ENCODE peak calls at places on chromosomes 1 and 21, in six cellular contexts. J, Z, B, T, O and A are unnamed samples.

GRCh38 chr1:28058971-28059878 is 29.2 kb downstream of the EYA3 start:
- DNase-seq in Z (no peak), B (no peak), O (no peak), J (no peak), T (no peak), A (no peak)

GRCh38 chr1:62068978-62069377 is 125.7 kb upstream of the L1TD1 start:
- DNase-seq in J (peak), B (no peak), Z (no peak), O (no peak), T (no peak), A (no peak)

GRCh38 chr1:31397360-31398095 is 15.5 kb upstream of the SERINC2 start:
- DNase-seq in O (no peak), B (no peak), J (peak), T (no peak), Z (no peak), A (no peak)

GRCh38 chr1:185059950-185060571 is 14.7 kb downstream of the RNF2 start:
- DNase-seq in Z (no peak), B (no peak), T (no peak), O (no peak), J (no peak), A (no peak)

GRCh38 chr1:210233216-210233494 is 559 bp downstream of the SERTAD4 start:
- DNase-seq in B (no peak), O (peak), Z (no peak), J (no peak), T (no peak), A (peak)

GRCh38 chr1:29602203-29602602 is 365.9 kb downstream of the PTPRU start:
- DNase-seq in O (no peak), J (no peak), Z (no peak), B (no peak), T (no peak), A (no peak)

GRCh38 chr1:157274698-157275534 is 136.7 kb upstream of the ETV3 start:
- DNase-seq in B (no peak), Z (peak), O (no peak), T (no peak), J (peak), A (no peak)

GRCh38 chr1:5423109-5423508 is 569.1 kb downstream of the NPHP4 start:
- DNase-seq in Z (no peak), B (no peak), J (no peak), O (no peak), T (peak), A (no peak)

GRCh38 chr1:3799976-3800685 is 3.8 kb upstream of the LRRC47 start:
- DNase-seq in B (no peak), J (no peak), O (no peak), Z (no peak), T (no peak), A (no peak)

GRCh38 chr1:161973924-161974845 is 49.5 kb downstream of the OLFML2B start:
- DNase-seq in T (no peak), O (no peak), Z (no peak), B (peak), J (no peak), A (no peak)

GRCh38 chr21:45695086-45695485 is 51.6 kb downstream of the PCBP3 start:
- DNase-seq in O (no peak), J (no peak), Z (no peak), T (no peak), B (no peak), A (no peak)

GRCh38 chr1:45892068-45892785 is 88.8 kb downstream of the MAST2 start:
- DNase-seq in B (no peak), J (peak), Z (peak), O (peak), T (no peak), A (no peak)

GRCh38 chr1:93615201-93616150 is 66.2 kb downstream of the BCAR3 start:
- DNase-seq in B (no peak), T (no peak), O (peak), Z (peak), J (peak), A (peak)

GRCh38 chr1:43935711-43936427 is 2.3 kb downstream of the ARTN start:
- DNase-seq in Z (no peak), T (no peak), O (no peak), J (no peak), B (no peak), A (peak)

GRCh38 chr1:54499097-54500029 is 48.7 kb upstream of the ACOT11 start:
- DNase-seq in J (peak), T (no peak), Z (no peak), B (no peak), O (peak), A (peak)

GRCh38 chr21:35223480-35224156 is 174.5 kb upstream of the RUNX1 start:
- DNase-seq in J (no peak), T (no peak), Z (no peak), O (no peak), B (no peak), A (no peak)

GRCh38 chr1:152933196-152933595 is 13.8 kb upstream of the SPRR5 start:
- DNase-seq in O (no peak), B (no peak), J (no peak), Z (no peak), T (no peak), A (no peak)

GRCh38 chr1:241592273-241592958 is 47.8 kb downstream of the CHML start:
- DNase-seq in Z (peak), T (no peak), B (no peak), O (no peak), J (peak), A (peak)

GRCh38 chr1:19974822-19975416 is 4.5 kb downstream of the PLA2G2A start:
- DNase-seq in B (peak), O (peak), J (peak), T (no peak), Z (peak), A (peak)

GRCh38 chr21:32412998-32413504 is 545 bp downstream of the EVA1C start:
- DNase-seq in T (no peak), B (peak), O (peak), Z (no peak), J (no peak), A (no peak)

GRCh38 chr1:7454052-7454815 is 316.9 kb upstream of the VAMP3 start:
- DNase-seq in T (no peak), Z (no peak), O (peak), J (peak), B (peak), A (no peak)

GRCh38 chr1:227192163-227192562 is 126.1 kb downstream of the CDC42BPA start:
- DNase-seq in O (no peak), B (peak), T (no peak), J (peak), Z (peak), A (peak)

GRCh38 chr1:89887270-89887669 is 66.4 kb downstream of the LRRC8D start:
- DNase-seq in T (no peak), B (no peak), J (peak), O (no peak), Z (no peak), A (no peak)

GRCh38 chr1:6578624-6579373 is 995 bp upstream of the ZBTB48 start:
- DNase-seq in Z (no peak), O (no peak), T (no peak), J (no peak), B (no peak), A (no peak)

GRCh38 chr1:229101475-229101874 is 169.4 kb upstream of the RAB4A start:
- DNase-seq in B (no peak), Z (no peak), J (no peak), O (no peak), T (no peak), A (no peak)

GRCh38 chr1:215156232-215156631 is 73.7 kb downstream of the KCNK2 start:
- DNase-seq in Z (no peak), B (no peak), J (peak), O (no peak), T (no peak), A (no peak)

GRCh38 chr1:54421101-54421504 is 14.9 kb upstream of the SSBP3 start:
- DNase-seq in J (no peak), O (peak), T (no peak), Z (no peak), B (no peak), A (no peak)

GRCh38 chr1:204621391-204621790 is 64.1 kb downstream of the LRRN2 start:
- DNase-seq in B (no peak), J (no peak), T (no peak), O (peak), Z (no peak), A (no peak)

GRCh38 chr1:204621996-204622395 is 63.5 kb downstream of the LRRN2 start:
- DNase-seq in O (no peak), Z (no peak), T (no peak), B (no peak), J (no peak), A (no peak)

GRCh38 chr1:204618148-204618760 is 67.3 kb downstream of the LRRN2 start:
- DNase-seq in O (no peak), Z (no peak), T (no peak), B (no peak), J (no peak), A (no peak)

GRCh38 chr1:204617256-204618147 is 68.0 kb downstream of the LRRN2 start:
- DNase-seq in Z (no peak), J (no peak), B (no peak), T (no peak), O (no peak), A (no peak)

GRCh38 chr1:204619721-204620120 is 65.8 kb downstream of the LRRN2 start:
- DNase-seq in O (no peak), Z (no peak), T (no peak), B (no peak), J (no peak), A (no peak)
- TF ChIP-seq CTCF in O (no peak), Z (no peak), T (no peak), B (no peak), J (no peak), A (no peak)

GRCh38 chr21:36852293-36852692 is 114.2 kb downstream of the HLCS start:
- DNase-seq in J (no peak), O (no peak), B (no peak), T (no peak), Z (no peak), A (no peak)

GRCh38 chr21:36852864-36853263 is 113.6 kb downstream of the HLCS start:
- DNase-seq in J (no peak), O (no peak), B (no peak), T (no peak), Z (no peak), A (no peak)

GRCh38 chr21:36856643-36857042 is 109.8 kb downstream of the HLCS start:
- DNase-seq in Z (no peak), B (no peak), O (no peak), T (no peak), J (no peak), A (no peak)

GRCh38 chr21:36851121-36851520 is 115.3 kb downstream of the HLCS start:
- DNase-seq in T (no peak), B (no peak), O (no peak), J (no peak), Z (no peak), A (no peak)

DNA sequence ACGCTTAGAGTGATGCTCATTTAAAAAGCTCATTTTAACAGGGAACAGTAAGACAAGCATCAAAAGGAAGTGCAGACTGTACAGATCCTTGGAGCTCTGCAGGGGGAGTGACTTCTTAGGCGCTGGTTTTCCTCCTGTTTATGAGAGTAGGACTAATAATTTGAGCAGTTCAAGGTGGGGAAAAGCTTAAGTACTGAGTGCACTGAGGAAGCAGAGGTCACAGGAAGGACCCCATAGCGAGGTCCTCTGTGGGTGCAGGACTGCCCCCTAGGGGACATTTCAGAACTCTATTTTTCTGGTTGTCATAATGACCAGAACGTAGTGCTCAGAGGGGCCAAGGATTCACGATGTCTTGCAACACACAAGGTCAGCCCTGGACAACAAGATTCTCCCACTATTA is 112.1 kb downstream of the HLCS start:
- DNase-seq in B (no peak), T (no peak), O (peak), J (peak), Z (no peak), A (peak)
- TF ChIP-seq CTCF in B (peak), T (peak), O (peak), J (peak), Z (peak), A (peak)

GRCh38 chr1:13825033-13825432 is 125.0 kb downstream of the PRDM2 start:
- DNase-seq in O (no peak), T (no peak), Z (no peak), J (peak), B (no peak), A (peak)
- TF ChIP-seq CTCF in O (no peak), T (no peak), Z (peak), J (peak), B (no peak), A (peak)

DNA sequence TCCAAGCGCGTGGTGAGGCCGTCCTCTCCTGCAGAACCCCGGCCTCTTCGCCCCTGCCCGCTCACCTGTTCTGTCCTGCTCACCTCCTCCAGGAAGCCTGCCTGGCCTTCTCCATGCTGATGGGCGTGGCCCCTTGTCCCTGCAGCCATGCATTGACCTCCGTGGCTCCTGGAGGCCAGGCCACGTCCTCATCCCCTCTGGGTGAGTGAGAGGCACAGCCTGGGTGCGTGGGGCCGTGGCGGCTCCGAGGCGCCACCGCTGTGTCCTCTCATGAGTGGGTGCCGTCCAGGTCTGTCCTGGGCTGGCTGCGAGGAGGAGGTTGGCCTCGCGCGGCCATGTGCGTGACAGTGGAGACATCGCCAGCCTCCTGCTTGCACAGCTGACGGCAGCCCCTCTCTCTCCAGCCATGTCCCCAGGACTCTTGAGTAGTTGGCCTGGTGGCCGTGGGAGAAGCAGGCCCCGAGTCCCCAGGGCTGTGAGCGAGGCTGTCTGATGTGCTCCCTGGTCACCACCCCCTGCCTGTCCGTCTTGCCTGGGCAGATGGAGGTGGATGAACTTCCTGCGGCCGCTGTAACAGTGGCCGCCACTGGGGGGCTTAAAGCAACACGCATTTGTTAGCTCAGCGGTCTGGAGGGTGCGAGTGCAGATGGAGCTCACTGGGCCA is 58.1 kb downstream of the PRKCZ start:
- DNase-seq in O (no peak), B (peak), J (peak), Z (no peak), T (no peak), A (peak)
- TF ChIP-seq CTCF in O (no peak), B (peak), J (peak), Z (peak), T (no peak), A (no peak)